ENCODE peak calls at places on chromosomes 4 and X, in seven cellular contexts. Q is lung; L is Panc1; B is lower lobe of right lung; A is H9; C is naive thymus-derived CD4-positive, alpha-beta T cell; G is CD4-positive, alpha-beta T cell. N is an unnamed sample.

GRCh38 chrX:10576777-10577444 is 43.5 kb downstream of the MID1 start:
- DNase-seq in Q (no peak), L (no peak), B (no peak), A (no peak), C (no peak), G (no peak), N (peak)

GRCh38 chrX:77347572-77347971 is 99.6 kb upstream of the FGF16 start:
- DNase-seq in Q (no peak), L (no peak), B (no peak), A (no peak), C (no peak), G (no peak), N (no peak)

GRCh38 chr4:113952452-113953029 is 26.9 kb downstream of the ARSJ start:
- DNase-seq in Q (no peak), L (no peak), B (no peak), A (peak), C (no peak), G (no peak), N (no peak)

GRCh38 chr4:78634011-78634664 is 82.6 kb downstream of the ANXA3 start:
- DNase-seq in Q (no peak), L (no peak), B (peak), A (no peak), C (no peak), G (no peak), N (peak)

GRCh38 chr4:5500165-5500564 is 208.2 kb downstream of the EVC2 start:
- DNase-seq in Q (no peak), L (no peak), B (no peak), A (no peak), C (no peak), G (no peak), N (no peak)

GRCh38 chrX:72003811-72004750 is 93.4 kb downstream of the NHSL2 start:
- DNase-seq in Q (no peak), L (no peak), B (no peak), A (peak), C (no peak), G (no peak), N (peak)

GRCh38 chrX:101986571-101986970 is 54.7 kb upstream of the ZMAT1 start:
- DNase-seq in Q (no peak), L (no peak), B (no peak), A (no peak), C (no peak), G (no peak), N (no peak)

GRCh38 chrX:14209034-14209433 is 179.3 kb upstream of the GEMIN8 start:
- DNase-seq in Q (no peak), L (no peak), B (no peak), A (no peak), C (no peak), G (no peak), N (no peak)

GRCh38 chr4:144709159-144709558 is 63.2 kb downstream of the HHIP start:
- DNase-seq in Q (no peak), L (no peak), B (no peak), A (no peak), C (no peak), G (no peak), N (no peak)

GRCh38 chr4:109044446-109044845 is 258.0 kb downstream of the COL25A1 start:
- DNase-seq in Q (no peak), L (no peak), B (no peak), A (no peak), C (no peak), G (no peak), N (no peak)

GRCh38 chr4:152709675-152710438 is 30.1 kb upstream of the TMEM154 start:
- DNase-seq in Q (no peak), L (no peak), B (no peak), A (no peak), C (no peak), G (no peak), N (no peak)

GRCh38 chrX:17104433-17104832 is 158.0 kb downstream of the REPS2 start:
- DNase-seq in Q (no peak), L (no peak), B (no peak), A (no peak), C (no peak), G (no peak), N (no peak)

GRCh38 chr4:157521916-157522315 is 301.4 kb downstream of the GRIA2 start:
- DNase-seq in Q (no peak), L (no peak), B (no peak), A (no peak), C (no peak), G (no peak), N (no peak)

GRCh38 chrX:10195947-10196346 is 39.2 kb downstream of the CLCN4 start:
- DNase-seq in Q (no peak), L (no peak), B (no peak), A (no peak), C (no peak), G (no peak), N (no peak)

GRCh38 chr4:159398236-159398638 is 295.4 kb downstream of the RAPGEF2 start:
- DNase-seq in Q (no peak), L (no peak), B (no peak), A (no peak), C (no peak), G (no peak), N (no peak)

GRCh38 chrX:71053217-71053621 is 14.9 kb downstream of the SNX12 start:
- DNase-seq in Q (no peak), L (no peak), B (no peak), A (peak), C (no peak), G (no peak), N (peak)

GRCh38 chrX:104795804-104796203 is 229.8 kb downstream of the IL1RAPL2 start:
- DNase-seq in Q (no peak), L (no peak), B (no peak), A (no peak), C (no peak), G (no peak), N (no peak)

GRCh38 chrX:39946822-39947221 is 150.9 kb downstream of the BCOR start:
- DNase-seq in Q (no peak), L (no peak), B (no peak), A (no peak), C (no peak), G (no peak), N (no peak)

GRCh38 chr4:8524595-8525382 is 55.4 kb upstream of the GPR78 start:
- DNase-seq in Q (no peak), L (no peak), B (no peak), A (no peak), C (no peak), G (no peak), N (no peak)

GRCh38 chrX:41300758-41301437 is 33.1 kb upstream of the DDX3X start:
- DNase-seq in Q (no peak), L (no peak), B (no peak), A (no peak), C (no peak), G (no peak), N (peak)

DNA sequence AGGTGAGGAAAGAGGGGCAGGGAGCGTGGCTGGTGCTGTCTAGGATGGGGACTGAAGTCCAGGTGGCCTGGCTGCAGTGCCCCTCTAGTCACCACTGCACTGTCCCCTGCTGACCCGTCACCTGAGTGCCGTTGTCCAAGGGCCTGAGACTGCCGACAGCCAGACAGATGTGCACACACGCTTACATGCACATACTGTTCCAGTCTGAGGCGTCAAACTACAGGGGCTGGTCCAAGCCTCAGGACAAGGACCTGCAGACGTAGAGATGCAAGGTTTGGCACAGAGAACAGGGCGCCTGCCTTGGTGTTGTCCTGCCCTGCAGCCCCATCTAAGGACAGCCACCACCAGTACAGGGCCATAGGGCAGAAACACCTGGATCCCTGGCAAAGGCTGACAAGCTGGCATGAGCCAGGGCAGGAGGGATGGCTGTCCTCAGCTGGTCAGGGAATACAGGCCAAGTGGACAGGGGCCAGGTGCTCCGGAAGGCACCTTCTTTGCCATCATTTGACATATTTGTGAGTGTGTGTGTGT is 1.7 kb downstream of the SLC2A9 start:
- DNase-seq in Q (no peak), L (no peak), B (no peak), A (no peak), C (no peak), G (no peak), N (no peak)
- H3K27ac ChIP-seq in Q (peak), L (peak), B (peak), A (no peak), C (peak), G (peak), N (peak)

GRCh38 chr4:184896868-184897715 is 71.3 kb upstream of the ACSL1 start:
- DNase-seq in Q (peak), L (no peak), B (peak), A (no peak), C (no peak), G (no peak), N (no peak)
- H3K27ac ChIP-seq in Q (no peak), L (no peak), B (peak), A (no peak), C (no peak), G (no peak), N (no peak)

GRCh38 chr4:175646802-175647201 is 165.3 kb downstream of the GPM6A start:
- DNase-seq in Q (no peak), L (no peak), B (no peak), A (no peak), C (no peak), G (no peak), N (no peak)
- H3K27ac ChIP-seq in Q (no peak), L (no peak), B (no peak), A (no peak), C (no peak), G (no peak), N (no peak)

DNA sequence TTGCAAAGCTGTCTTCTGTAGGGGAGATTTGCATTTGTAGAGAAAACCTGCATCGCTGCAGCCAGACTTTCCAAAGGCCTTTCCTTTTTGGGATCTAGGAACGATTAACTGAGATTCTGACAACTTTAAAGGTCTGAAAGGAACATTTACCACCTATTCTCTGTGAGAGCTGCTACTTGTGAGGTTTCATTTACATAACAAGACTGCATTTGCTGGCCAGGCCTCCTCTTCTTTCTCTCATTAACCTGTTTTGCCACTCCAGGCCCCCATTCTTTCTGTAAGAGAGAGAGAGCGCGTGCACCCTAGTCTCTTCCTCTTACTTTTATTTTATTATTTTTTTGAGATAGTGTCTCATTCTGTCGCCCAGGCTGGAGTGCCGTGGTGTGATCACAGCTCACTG is 31.6 kb downstream of the TMEM31 start:
- DNase-seq in Q (no peak), L (no peak), B (no peak), A (peak), C (no peak), G (no peak), N (no peak)
- H3K27ac ChIP-seq in Q (no peak), L (no peak), B (no peak), A (peak), C (no peak), G (no peak), N (no peak)

GRCh38 chr4:54230479-54231418 is 1.7 kb downstream of the PDGFRA start:
- DNase-seq in Q (no peak), L (no peak), B (peak), A (peak), C (no peak), G (no peak), N (no peak)

GRCh38 chr4:54229631-54230478 is 762 bp downstream of the PDGFRA start:
- DNase-seq in Q (no peak), L (no peak), B (peak), A (peak), C (no peak), G (no peak), N (no peak)

GRCh38 chr4:54227261-54228063 is 1.6 kb upstream of the PDGFRA start:
- DNase-seq in Q (no peak), L (peak), B (peak), A (peak), C (no peak), G (no peak), N (no peak)

GRCh38 chr4:54228064-54228527 is 997 bp upstream of the PDGFRA start:
- DNase-seq in Q (peak), L (peak), B (peak), A (peak), C (no peak), G (no peak), N (peak)

DNA sequence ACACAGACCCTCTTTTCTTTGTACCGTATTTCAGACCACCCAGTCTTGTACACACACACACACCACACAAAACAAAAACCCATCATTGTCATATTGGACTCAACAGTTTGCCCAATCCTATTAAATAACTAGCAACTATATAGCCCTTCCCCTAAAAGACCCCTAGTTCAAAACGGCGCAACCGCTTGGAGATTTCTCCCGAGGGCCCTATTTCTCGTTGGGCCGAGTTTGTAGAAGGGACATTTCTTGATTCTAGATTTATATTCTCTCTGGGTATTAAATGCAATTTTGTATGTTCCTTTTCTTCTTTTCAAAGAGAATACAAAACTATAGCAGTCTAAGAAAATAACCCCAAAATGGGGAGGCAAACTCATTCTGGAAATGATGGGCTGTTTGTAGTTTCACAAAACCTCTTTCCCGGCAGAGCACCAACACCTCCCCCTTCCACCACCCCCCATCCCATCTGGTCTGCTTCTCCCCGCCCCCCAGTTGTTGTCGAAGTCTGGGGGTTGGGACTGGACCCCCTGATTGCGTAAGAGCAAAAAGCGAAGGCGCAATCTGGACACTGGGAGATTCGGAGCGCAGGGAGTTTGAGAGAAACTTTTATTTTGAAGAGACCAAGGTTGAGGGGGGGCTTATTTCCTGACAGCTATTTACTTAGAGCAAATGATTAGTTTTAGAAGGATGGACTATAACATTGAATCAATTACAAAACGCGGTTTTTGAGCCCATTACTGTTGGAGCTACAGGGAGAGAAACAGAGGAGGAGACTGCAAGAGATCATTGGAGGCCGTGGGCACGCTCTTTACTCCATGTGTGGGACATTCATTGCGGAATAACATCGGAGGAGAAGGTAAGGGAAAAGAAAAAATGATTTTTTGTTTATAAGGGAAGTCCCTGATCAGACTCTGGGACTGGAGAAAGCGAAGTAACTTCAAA is at the start of gene PDGFRA:
- DNase-seq in Q (peak), L (no peak), B (no peak), A (peak), C (no peak), G (no peak), N (no peak)
- H3K27ac ChIP-seq in Q (no peak), L (no peak), B (peak), A (no peak), C (no peak), G (no peak), N (no peak)

GRCh38 chr4:37160653-37161052 is 83.9 kb upstream of the NWD2 start:
- DNase-seq in Q (no peak), L (no peak), B (no peak), A (no peak), C (no peak), G (no peak), N (no peak)
- H3K27ac ChIP-seq in Q (no peak), L (no peak), B (no peak), A (no peak), C (no peak), G (no peak), N (no peak)

GRCh38 chr4:168551211-168551610 is 54.4 kb downstream of the PALLD start:
- DNase-seq in Q (no peak), L (no peak), B (no peak), A (no peak), C (no peak), G (no peak), N (no peak)

GRCh38 chr4:168550071-168550766 is 53.4 kb downstream of the PALLD start:
- DNase-seq in Q (no peak), L (no peak), B (no peak), A (no peak), C (no peak), G (no peak), N (no peak)

GRCh38 chr4:168551945-168552695 is 55.3 kb downstream of the PALLD start:
- DNase-seq in Q (no peak), L (no peak), B (no peak), A (no peak), C (no peak), G (no peak), N (no peak)

GRCh38 chr4:168553714-168554370 is 57.0 kb downstream of the PALLD start:
- DNase-seq in Q (no peak), L (no peak), B (no peak), A (no peak), C (no peak), G (no peak), N (no peak)

DNA sequence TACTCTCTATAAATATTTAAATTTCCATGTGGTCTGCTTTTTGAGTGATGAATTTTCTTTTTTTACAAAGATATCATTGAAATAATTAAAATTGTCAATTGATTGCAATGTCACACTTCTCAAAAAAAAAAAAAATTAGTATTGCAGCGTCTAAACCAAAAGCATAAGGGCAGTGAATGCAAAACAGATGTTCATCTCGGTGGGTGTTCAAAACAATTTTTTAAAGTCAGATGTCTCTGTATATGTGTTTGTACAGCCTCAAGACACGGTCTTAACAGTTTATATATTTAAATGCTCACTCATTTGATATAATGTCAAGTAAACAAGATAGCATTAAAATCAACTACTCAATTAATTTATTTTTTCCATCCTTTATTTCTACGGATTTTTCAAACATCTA is 52.3 kb downstream of the PALLD start:
- DNase-seq in Q (no peak), L (no peak), B (no peak), A (no peak), C (no peak), G (no peak), N (no peak)
- H3K27ac ChIP-seq in Q (no peak), L (no peak), B (no peak), A (no peak), C (no peak), G (no peak), N (no peak)

GRCh38 chr4:87030124-87030523 is 95.3 kb downstream of the AFF1 start:
- DNase-seq in Q (no peak), L (no peak), B (no peak), A (no peak), C (no peak), G (no peak), N (no peak)

GRCh38 chr4:87029356-87029755 is 94.5 kb downstream of the AFF1 start:
- DNase-seq in Q (no peak), L (no peak), B (no peak), A (no peak), C (no peak), G (no peak), N (no peak)

GRCh38 chr4:87032884-87033533 is 98.2 kb downstream of the AFF1 start:
- DNase-seq in Q (no peak), L (no peak), B (no peak), A (no peak), C (no peak), G (no peak), N (no peak)

GRCh38 chr4:87031946-87032345 is 97.1 kb downstream of the AFF1 start:
- DNase-seq in Q (no peak), L (no peak), B (no peak), A (no peak), C (no peak), G (no peak), N (no peak)

DNA sequence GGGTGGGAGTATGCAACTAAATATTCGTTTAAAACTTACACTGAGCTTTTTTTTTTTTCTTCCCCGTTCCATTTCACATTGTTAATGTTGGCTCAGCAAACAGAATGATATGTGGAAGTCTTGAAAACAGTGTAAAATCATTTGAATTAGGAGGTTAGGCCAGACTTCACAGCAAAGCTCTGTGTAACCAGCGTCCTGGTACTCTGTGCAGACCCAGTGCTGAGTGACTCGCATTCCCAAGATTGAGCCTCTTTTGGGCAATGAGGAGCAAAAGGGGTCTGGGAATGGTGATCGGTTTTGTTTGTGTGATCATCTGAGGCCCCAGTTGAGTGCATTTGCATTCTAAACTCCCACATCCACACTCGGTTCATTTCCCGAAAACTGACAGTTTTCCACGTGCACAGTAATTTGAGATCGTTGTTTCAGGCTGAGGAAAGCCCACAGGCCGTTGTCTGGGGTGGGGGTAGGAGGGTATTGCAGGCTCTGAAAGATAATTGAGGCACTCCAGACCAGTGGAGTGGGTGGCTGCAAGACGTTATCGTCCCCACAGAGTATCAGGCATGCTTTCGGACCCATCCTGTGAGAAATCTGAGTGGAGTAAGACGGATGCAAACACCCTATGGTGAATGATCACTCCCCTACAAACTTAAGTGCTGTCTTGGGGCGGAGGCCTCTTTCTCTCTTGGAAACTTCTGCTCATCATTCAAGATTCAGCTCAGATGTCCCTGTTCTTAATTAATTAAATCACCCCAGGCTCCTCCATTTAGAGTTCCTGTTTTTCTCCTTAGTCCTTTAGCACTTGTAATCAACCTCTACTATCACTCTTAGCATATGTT is 96.0 kb downstream of the AFF1 start:
- DNase-seq in Q (no peak), L (no peak), B (no peak), A (no peak), C (no peak), G (no peak), N (no peak)
- H3K27ac ChIP-seq in Q (peak), L (no peak), B (peak), A (no peak), C (no peak), G (no peak), N (peak)